ENCODE peak calls at places on chromosomes 16 and 17, in four cellular contexts. One of them, this sample, is unnamed.

GRCh38 chr16:87806608-87807546 is 41.1 kb upstream of the KLHDC4 start:
- DNase-seq in HepG2: peak
- DNase-seq in GM12892: no peak
- DNase-seq in GM12878: no peak
- DNase-seq in this sample: no peak

GRCh38 chr17:66167189-66167815 is 24.6 kb downstream of the CEP112 start:
- DNase-seq in HepG2: no peak
- DNase-seq in GM12892: no peak
- DNase-seq in GM12878: no peak
- DNase-seq in this sample: no peak

GRCh38 chr17:41013606-41014005 is 4.7 kb upstream of the KRTAP3-1 start:
- DNase-seq in HepG2: no peak
- DNase-seq in GM12892: no peak
- DNase-seq in GM12878: no peak
- DNase-seq in this sample: no peak

GRCh38 chr16:87702325-87702811 is 63.4 kb downstream of the KLHDC4 start:
- DNase-seq in HepG2: peak
- DNase-seq in GM12892: peak
- DNase-seq in GM12878: peak
- DNase-seq in this sample: peak

GRCh38 chr17:20073056-20073979 is 64.2 kb downstream of the SPECC1 start:
- DNase-seq in HepG2: no peak
- DNase-seq in GM12892: no peak
- DNase-seq in GM12878: no peak
- DNase-seq in this sample: no peak

GRCh38 chr17:82338858-82339633 is 5.5 kb upstream of the SECTM1 start:
- DNase-seq in HepG2: no peak
- DNase-seq in GM12892: no peak
- DNase-seq in GM12878: no peak
- DNase-seq in this sample: no peak

GRCh38 chr16:84687715-84688114 is 12.1 kb upstream of the USP10 start:
- DNase-seq in HepG2: no peak
- DNase-seq in GM12892: no peak
- DNase-seq in GM12878: peak
- DNase-seq in this sample: no peak

GRCh38 chr16:48244863-48245195 is 729 bp downstream of the LONP2 start:
- DNase-seq in HepG2: no peak
- DNase-seq in GM12892: no peak
- DNase-seq in GM12878: no peak
- DNase-seq in this sample: no peak

GRCh38 chr16:15427648-15428239 is 6.6 kb upstream of the BMERB1 start:
- DNase-seq in HepG2: peak
- DNase-seq in GM12892: no peak
- DNase-seq in GM12878: no peak
- DNase-seq in this sample: peak

GRCh38 chr16:56617212-56618085 is 8.1 kb upstream of the MT1E start:
- DNase-seq in HepG2: no peak
- DNase-seq in GM12892: no peak
- DNase-seq in GM12878: no peak
- DNase-seq in this sample: no peak

GRCh38 chr17:67481808-67482207 is 104.7 kb downstream of the PITPNC1 start:
- DNase-seq in HepG2: no peak
- DNase-seq in GM12892: no peak
- DNase-seq in GM12878: no peak
- DNase-seq in this sample: no peak

GRCh38 chr17:62718420-62718819 is 89.7 kb downstream of the MARCHF10 start:
- DNase-seq in HepG2: no peak
- DNase-seq in GM12892: no peak
- DNase-seq in GM12878: no peak
- DNase-seq in this sample: no peak
- TF ChIP-seq POLR2A in HepG2: no peak
- TF ChIP-seq POLR2A in GM12892: no peak
- TF ChIP-seq POLR2A in GM12878: no peak
- TF ChIP-seq POLR2A in this sample: no peak

GRCh38 chr17:79560527-79560926 is 50.3 kb downstream of the RBFOX3 start:
- DNase-seq in HepG2: no peak
- DNase-seq in GM12892: no peak
- DNase-seq in GM12878: no peak
- DNase-seq in this sample: no peak
- TF ChIP-seq TAF1 in HepG2: no peak
- TF ChIP-seq TAF1 in GM12892: no peak
- TF ChIP-seq TAF1 in GM12878: no peak
- TF ChIP-seq TAF1 in this sample: no peak

GRCh38 chr17:59530561-59530960 is 34.8 kb upstream of the DHX40 start:
- DNase-seq in HepG2: no peak
- DNase-seq in GM12892: no peak
- DNase-seq in GM12878: no peak
- DNase-seq in this sample: no peak

GRCh38 chr17:59527325-59527917 is 38.0 kb upstream of the DHX40 start:
- DNase-seq in HepG2: no peak
- DNase-seq in GM12892: no peak
- DNase-seq in GM12878: no peak
- DNase-seq in this sample: no peak

GRCh38 chr17:59533694-59534093 is 31.7 kb upstream of the DHX40 start:
- DNase-seq in HepG2: no peak
- DNase-seq in GM12892: no peak
- DNase-seq in GM12878: no peak
- DNase-seq in this sample: no peak

GRCh38 chr17:59525668-59526067 is 39.7 kb upstream of the DHX40 start:
- DNase-seq in HepG2: no peak
- DNase-seq in GM12892: no peak
- DNase-seq in GM12878: no peak
- DNase-seq in this sample: no peak

GRCh38 chr17:59527931-59528330 is 37.5 kb upstream of the DHX40 start:
- DNase-seq in HepG2: no peak
- DNase-seq in GM12892: no peak
- DNase-seq in GM12878: no peak
- DNase-seq in this sample: no peak
- TF ChIP-seq POLR2A in HepG2: no peak
- TF ChIP-seq POLR2A in GM12892: no peak
- TF ChIP-seq POLR2A in GM12878: no peak
- TF ChIP-seq POLR2A in this sample: no peak

GRCh38 chr17:45371414-45372324 is 54.8 kb upstream of the MAP3K14 start:
- DNase-seq in HepG2: peak
- DNase-seq in GM12892: no peak
- DNase-seq in GM12878: no peak
- DNase-seq in this sample: no peak
- TF ChIP-seq TAF1 in HepG2: no peak
- TF ChIP-seq TAF1 in GM12892: no peak
- TF ChIP-seq TAF1 in GM12878: no peak
- TF ChIP-seq TAF1 in this sample: no peak

GRCh38 chr16:7014756-7015155 is 317.9 kb upstream of the RBFOX1 start:
- DNase-seq in HepG2: no peak
- DNase-seq in GM12892: no peak
- DNase-seq in GM12878: no peak
- DNase-seq in this sample: no peak

GRCh38 chr16:7013990-7014389 is 318.7 kb upstream of the RBFOX1 start:
- DNase-seq in HepG2: peak
- DNase-seq in GM12892: no peak
- DNase-seq in GM12878: no peak
- DNase-seq in this sample: no peak

GRCh38 chr16:7021653-7022275 is 310.9 kb upstream of the RBFOX1 start:
- DNase-seq in HepG2: no peak
- DNase-seq in GM12892: no peak
- DNase-seq in GM12878: no peak
- DNase-seq in this sample: no peak

GRCh38 chr16:7016986-7017385 is 315.7 kb upstream of the RBFOX1 start:
- DNase-seq in HepG2: no peak
- DNase-seq in GM12892: no peak
- DNase-seq in GM12878: no peak
- DNase-seq in this sample: no peak
- TF ChIP-seq POLR2A in HepG2: no peak
- TF ChIP-seq POLR2A in GM12892: no peak
- TF ChIP-seq POLR2A in GM12878: no peak
- TF ChIP-seq POLR2A in this sample: no peak

GRCh38 chr16:89795676-89796075 is 20.8 kb downstream of the FANCA start:
- DNase-seq in HepG2: no peak
- DNase-seq in GM12892: no peak
- DNase-seq in GM12878: no peak
- DNase-seq in this sample: no peak

GRCh38 chr16:89801800-89802199 is 14.6 kb downstream of the FANCA start:
- DNase-seq in HepG2: no peak
- DNase-seq in GM12892: no peak
- DNase-seq in GM12878: no peak
- DNase-seq in this sample: no peak

GRCh38 chr16:89798832-89799370 is 17.5 kb downstream of the FANCA start:
- DNase-seq in HepG2: no peak
- DNase-seq in GM12892: no peak
- DNase-seq in GM12878: no peak
- DNase-seq in this sample: no peak

GRCh38 chr16:89796104-89796503 is 20.3 kb downstream of the FANCA start:
- DNase-seq in HepG2: no peak
- DNase-seq in GM12892: no peak
- DNase-seq in GM12878: no peak
- DNase-seq in this sample: no peak

GRCh38 chr16:89798126-89798525 is 18.3 kb downstream of the FANCA start:
- DNase-seq in HepG2: no peak
- DNase-seq in GM12892: no peak
- DNase-seq in GM12878: no peak
- DNase-seq in this sample: no peak
- TF ChIP-seq TAF1 in HepG2: no peak
- TF ChIP-seq TAF1 in GM12892: no peak
- TF ChIP-seq TAF1 in GM12878: no peak
- TF ChIP-seq TAF1 in this sample: no peak